ENCODE peak calls at places on chromosome 1, in four cellular contexts. A is adipocyte, F is kidney epithelial cell, J is IMR-90. Q is an unnamed sample. For H3K36me3, the result is how much of the 10 kb centered on the place peaks cover.

GRCh38 chr1:1121611-1122077 is 5.8 kb upstream of the C1orf159 start:
- DNase-seq in F (no peak), J (no peak), A (no peak), Q (no peak)

GRCh38 chr1:88736633-88737248 is 52.7 kb downstream of the PKN2 start:
- DNase-seq in F (no peak), J (peak), A (peak), Q (peak)

GRCh38 chr1:7432102-7432895 is 338.8 kb upstream of the VAMP3 start:
- DNase-seq in A (no peak), J (no peak), F (no peak), Q (no peak)

GRCh38 chr1:209662879-209663327 is 10.7 kb upstream of the LAMB3 start:
- DNase-seq in J (no peak), A (no peak), F (no peak), Q (no peak)

GRCh38 chr1:109547412-109548320 is 749 bp upstream of the GNAI3 start:
- DNase-seq in F (no peak), A (peak), J (peak), Q (no peak)

GRCh38 chr1:248366609-248367008 is 5.1 kb downstream of the OR2T4 start:
- DNase-seq in F (no peak), J (no peak), A (no peak), Q (no peak)

GRCh38 chr1:225845633-225846259 is 35.8 kb downstream of the EPHX1 start:
- DNase-seq in J (peak), F (peak), A (peak), Q (peak)

GRCh38 chr1:153687346-153687745 is 8.9 kb downstream of the NPR1 start:
- DNase-seq in A (no peak), F (no peak), J (no peak), Q (no peak)

GRCh38 chr1:158087320-158087927 is 93.3 kb upstream of the CD1D start:
- DNase-seq in A (peak), F (no peak), J (peak), Q (peak)

GRCh38 chr1:84298336-84298687 is 3.2 kb upstream of the SAMD13 start:
- DNase-seq in F (no peak), J (peak), A (peak), Q (peak)

GRCh38 chr1:5386371-5386770 is 605.9 kb downstream of the NPHP4 start:
- DNase-seq in A (no peak), J (no peak), F (no peak), Q (no peak)

GRCh38 chr1:7290971-7291970 is 479.8 kb upstream of the VAMP3 start:
- DNase-seq in F (no peak), A (peak), J (peak), Q (peak)

GRCh38 chr1:218664385-218665170 is 319.4 kb downstream of the TGFB2 start:
- DNase-seq in A (peak), F (no peak), J (peak), Q (peak)

DNA sequence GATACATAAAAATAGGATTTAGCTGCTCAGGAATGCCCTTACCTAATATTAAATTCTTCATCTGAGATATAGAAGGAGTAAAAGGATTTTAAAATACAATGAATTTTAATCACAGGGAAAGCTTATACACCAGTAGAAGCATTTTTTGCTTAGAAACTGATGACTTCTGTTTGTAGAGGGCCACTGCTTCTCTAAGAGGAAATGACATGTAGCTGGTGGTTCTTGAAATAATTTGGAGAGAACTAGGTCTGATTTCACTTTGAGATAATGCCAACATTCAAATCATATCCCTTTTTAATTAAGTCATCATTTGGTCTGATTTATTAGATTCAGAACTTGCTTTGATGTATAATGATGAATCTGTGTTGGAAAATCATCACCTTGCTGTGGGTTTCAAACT is 166.6 kb upstream of the SGIP1 start:
- DNase-seq in A (no peak), F (no peak), J (no peak), Q (no peak)
- H3K36me3 ChIP-seq in A (under half), F (under half), J (half or more), Q (half or more)

GRCh38 chr1:51421961-51422360 is 91.6 kb upstream of the TTC39A start:
- DNase-seq in J (peak), A (peak), F (peak), Q (peak)

GRCh38 chr1:51420867-51421627 is 90.7 kb upstream of the TTC39A start:
- DNase-seq in J (no peak), F (no peak), A (no peak), Q (no peak)

GRCh38 chr1:51422367-51423097 is 92.2 kb upstream of the TTC39A start:
- DNase-seq in F (no peak), J (no peak), A (no peak), Q (no peak)

GRCh38 chr1:51425273-51425672 is 93.8 kb downstream of the EPS15 start:
- DNase-seq in F (no peak), A (no peak), J (no peak), Q (no peak)

DNA sequence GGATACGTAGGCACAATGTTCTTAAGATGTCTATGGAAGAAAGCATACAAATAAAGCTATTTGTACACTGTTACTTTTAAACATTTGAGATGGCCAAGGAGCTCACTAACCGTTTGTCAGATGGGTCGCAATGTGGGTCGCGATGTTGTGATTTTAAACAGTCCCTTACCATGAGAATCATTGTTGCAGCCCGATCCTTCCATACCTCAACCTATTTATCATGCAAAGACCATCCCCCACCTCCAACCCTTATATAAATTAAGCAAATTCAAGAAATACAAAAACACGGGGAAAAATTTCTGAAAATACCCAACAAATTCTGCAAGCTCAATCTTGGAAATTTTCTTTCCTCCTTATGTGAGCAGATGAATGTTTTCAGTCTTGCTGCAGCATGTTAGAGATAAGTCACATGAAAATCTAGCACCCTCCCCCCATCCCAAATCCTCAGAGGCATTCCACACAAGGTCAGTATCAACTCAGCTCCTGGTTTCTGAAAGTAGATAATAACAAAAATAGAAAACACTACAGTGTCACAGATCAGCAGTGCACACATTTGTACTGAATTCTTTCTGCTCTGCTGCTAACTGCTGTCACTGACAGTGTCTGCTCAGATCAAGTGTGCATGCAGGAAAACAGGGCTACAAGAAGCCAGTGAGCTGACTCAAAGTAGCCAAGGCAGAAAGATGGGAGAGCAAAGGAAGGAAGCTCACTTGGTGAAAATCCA is 92.9 kb upstream of the TTC39A start:
- DNase-seq in F (no peak), J (peak), A (peak), Q (no peak)
- H3K4me3 ChIP-seq in F (no peak), J (no peak), A (peak), Q (no peak)

DNA sequence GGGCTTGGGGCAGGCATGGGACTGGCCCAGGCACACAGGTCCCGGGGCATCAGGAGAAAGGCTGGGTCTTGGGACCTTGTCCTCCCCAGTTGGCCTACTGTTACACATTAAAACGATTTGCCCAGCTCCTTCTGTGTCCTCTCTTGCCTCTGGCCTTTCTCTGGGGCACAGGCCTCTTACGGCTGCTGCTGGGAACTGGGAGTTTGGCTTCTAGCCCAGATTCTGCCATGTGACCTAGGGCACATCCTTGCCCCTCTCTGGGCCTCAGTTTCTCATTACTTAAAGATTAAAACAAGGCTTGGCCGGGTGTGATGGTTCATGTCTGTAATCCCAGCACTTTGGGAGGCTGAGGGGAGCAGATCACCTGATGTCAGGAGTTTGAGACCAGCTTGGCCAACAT is 14.0 kb downstream of the KDF1 start:
- DNase-seq in J (no peak), F (no peak), A (no peak), Q (no peak)
- H3K36me3 ChIP-seq in J (under half), F (under half), A (half or more), Q (half or more)

DNA sequence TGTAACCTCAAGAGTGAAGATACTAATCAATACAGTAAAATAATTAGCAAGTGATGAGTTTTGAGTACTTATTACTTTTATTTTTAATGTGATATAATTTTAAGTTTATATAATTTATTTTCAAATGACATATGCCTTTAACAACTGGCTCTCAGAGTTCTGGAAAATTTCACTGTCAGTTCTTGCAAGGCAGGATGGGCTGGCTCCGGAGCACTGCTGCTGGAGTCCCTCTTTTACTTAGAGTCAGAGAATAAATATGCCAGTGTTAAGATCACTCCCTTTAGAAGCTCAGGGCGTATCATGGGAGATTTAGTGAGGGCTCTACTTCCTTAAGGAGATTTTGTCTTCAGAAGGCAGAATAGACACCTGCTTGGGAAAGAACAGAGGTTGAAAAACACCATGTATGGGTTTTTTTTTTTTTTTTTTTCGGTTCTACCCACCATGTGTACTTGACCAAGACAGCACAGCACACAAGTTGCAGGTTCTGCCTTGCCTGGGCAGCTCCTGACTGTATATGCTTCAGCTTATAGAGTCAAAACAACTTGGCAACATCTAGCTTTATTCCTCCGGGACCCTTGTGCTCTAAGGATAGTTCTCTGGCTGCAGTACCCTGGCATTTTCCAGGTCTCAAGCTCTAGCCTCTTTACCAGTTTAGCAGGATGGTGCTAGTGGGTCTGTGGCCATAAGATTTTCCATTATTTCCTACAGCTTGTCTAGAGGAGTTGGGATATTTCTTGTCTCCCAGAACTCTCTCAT is 29.7 kb upstream of the FMOD start:
- DNase-seq in F (no peak), A (no peak), J (no peak), Q (no peak)
- H3K4me3 ChIP-seq in F (no peak), A (no peak), J (no peak), Q (no peak)

GRCh38 chr1:3427711-3428704 is 26.5 kb upstream of the ARHGEF16 start:
- DNase-seq in J (no peak), A (no peak), F (no peak), Q (no peak)
- H3K36me3 ChIP-seq in J (under half), A (under half), F (under half), Q (under half)

DNA sequence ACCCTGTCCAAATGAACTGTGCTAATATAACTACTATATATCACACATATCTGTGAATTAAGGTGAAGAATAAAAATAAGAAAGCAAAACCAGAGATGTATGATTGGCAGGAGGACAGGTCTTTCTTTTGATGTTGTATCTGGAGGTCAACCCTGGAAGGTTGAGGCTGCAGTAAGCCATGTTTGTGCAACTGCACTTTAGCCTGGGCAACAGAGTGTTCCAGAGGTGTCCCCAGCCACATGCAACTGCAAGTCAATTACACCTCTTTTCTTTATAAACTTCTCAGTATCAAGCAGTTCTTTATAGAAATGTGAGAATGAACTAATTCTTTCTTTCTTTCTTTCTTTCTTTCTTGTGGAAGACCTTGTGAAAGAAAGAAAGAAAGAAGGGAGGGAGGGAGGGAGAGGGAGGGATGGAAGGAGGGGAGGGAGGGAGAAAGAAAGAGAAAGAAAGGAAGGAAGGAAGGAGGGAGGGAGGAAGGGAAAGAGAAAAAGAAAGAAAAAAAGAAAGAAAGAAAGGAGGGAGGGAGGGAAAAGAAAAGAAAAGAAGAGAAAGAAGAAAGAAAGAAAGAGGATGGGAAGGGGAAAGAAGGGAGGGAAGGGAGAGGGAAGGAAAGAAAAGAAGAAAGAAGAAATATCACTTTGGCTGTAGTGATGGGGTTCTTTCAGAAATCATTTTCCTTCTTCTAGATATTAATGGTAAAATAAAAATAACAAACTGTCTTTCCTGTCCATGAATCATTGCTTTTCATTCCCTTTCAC is 54.0 kb upstream of the S1PR1 start:
- DNase-seq in A (no peak), F (no peak), J (no peak), Q (no peak)
- H3K4me3 ChIP-seq in A (no peak), F (no peak), J (no peak), Q (no peak)

GRCh38 chr1:207811920-207812720 is 60.3 kb downstream of the CD46 start:
- DNase-seq in F (no peak), J (peak), A (no peak), Q (no peak)
- H3K36me3 ChIP-seq in F (under half), J (under half), A (half or more), Q (under half)